ENCODE peak calls at places on chromosomes 6 and 20, in nine cellular contexts. R, G, P, K, C, Z, S, F and E are unnamed samples.
A peak's percentile ranks its signal among the peaks of the same experiment; 100 is the strongest.

GRCh38 chr6:33279971-33280511 is 3.1 kb downstream of the B3GALT4 start:
- ATAC-seq in R (peak; percentile 27), G (no peak), P (peak; percentile 63), K (no peak), C (no peak), Z (peak; percentile 60), S (no peak), F (peak; percentile 88), E (no peak)

GRCh38 chr6:40629463-40629862 is 42.3 kb upstream of the LRFN2 start:
- ATAC-seq in R (no peak), G (no peak), P (no peak), K (no peak), C (no peak), Z (no peak), S (no peak), F (no peak), E (no peak)

GRCh38 chr6:157304840-157305675 is 18.3 kb downstream of the TMEM242 start:
- ATAC-seq in R (peak; percentile 93), G (peak; percentile 68), P (no peak), K (peak; percentile 48), C (no peak), Z (peak; percentile 40), S (peak; percentile 78), F (peak; percentile 27), E (peak; percentile 66)

GRCh38 chr6:27250955-27251671 is 3.6 kb downstream of the PRSS16 start:
- ATAC-seq in R (peak; percentile 67), G (peak; percentile 71), P (peak; percentile 88), K (peak; percentile 84), C (peak; percentile 66), Z (no peak), S (peak; percentile 96), F (no peak), E (peak; percentile 60)

GRCh38 chr20:38258545-38259223 is 1.9 kb downstream of the KIAA1755 start:
- ATAC-seq in R (no peak), G (no peak), P (peak; percentile 3), K (no peak), C (no peak), Z (no peak), S (no peak), F (peak; percentile 15), E (no peak)

GRCh38 chr6:145077382-145077781 is 657.9 kb downstream of the EPM2A start:
- ATAC-seq in R (no peak), G (no peak), P (no peak), K (no peak), C (no peak), Z (no peak), S (no peak), F (no peak), E (no peak)

GRCh38 chr6:131532476-131533108 is 40.4 kb upstream of the ARG1 start:
- ATAC-seq in R (no peak), G (no peak), P (peak; percentile 38), K (no peak), C (peak; percentile 43), Z (no peak), S (no peak), F (peak; percentile 37), E (no peak)

GRCh38 chr6:146111864-146112263 is 83.0 kb downstream of the GRM1 start:
- ATAC-seq in R (no peak), G (no peak), P (peak; percentile 75), K (no peak), C (no peak), Z (no peak), S (no peak), F (no peak), E (no peak)

GRCh38 chr20:39097889-39098288 is 135.7 kb downstream of the DHX35 start:
- ATAC-seq in R (no peak), G (no peak), P (no peak), K (no peak), C (no peak), Z (no peak), S (no peak), F (peak; percentile 27), E (no peak)

GRCh38 chr6:125789167-125789566 is 1.6 kb upstream of the NCOA7 start:
- ATAC-seq in R (no peak), G (no peak), P (no peak), K (no peak), C (no peak), Z (peak; percentile 30), S (no peak), F (no peak), E (peak; percentile 33)

GRCh38 chr6:37285861-37286311 is 27.9 kb upstream of the TMEM217 start:
- ATAC-seq in R (no peak), G (no peak), P (no peak), K (no peak), C (no peak), Z (no peak), S (no peak), F (no peak), E (no peak)

GRCh38 chr6:87401832-87402231 is 5.9 kb upstream of the CFAP206 start:
- ATAC-seq in R (peak; percentile 46), G (no peak), P (no peak), K (no peak), C (no peak), Z (no peak), S (no peak), F (no peak), E (no peak)

GRCh38 chr6:137775192-137775591 is 91.9 kb upstream of the TNFAIP3 start:
- ATAC-seq in R (no peak), G (no peak), P (no peak), K (no peak), C (no peak), Z (no peak), S (no peak), F (no peak), E (no peak)

GRCh38 chr20:32456869-32457421 is 98.8 kb downstream of the ASXL1 start:
- ATAC-seq in R (peak; percentile 41), G (peak; percentile 74), P (peak; percentile 38), K (peak; percentile 50), C (peak; percentile 29), Z (peak; percentile 40), S (peak; percentile 64), F (no peak), E (peak; percentile 63)

GRCh38 chr6:74409447-74409846 is 713.4 kb downstream of the CD109 start:
- ATAC-seq in R (peak; percentile 53), G (peak; percentile 67), P (peak; percentile 84), K (peak; percentile 34), C (no peak), Z (peak; percentile 56), S (no peak), F (peak; percentile 78), E (peak; percentile 83)

GRCh38 chr6:80003841-80004198 is 629 bp upstream of the TTK start:
- ATAC-seq in R (no peak), G (no peak), P (no peak), K (peak; percentile 17), C (peak; percentile 42), Z (no peak), S (peak; percentile 48), F (peak; percentile 46), E (no peak)

GRCh38 chr6:17865243-17865642 is 122.2 kb downstream of the KIF13A start:
- ATAC-seq in R (no peak), G (peak; percentile 33), P (peak; percentile 53), K (no peak), C (no peak), Z (peak; percentile 25), S (no peak), F (no peak), E (no peak)

GRCh38 chr20:50434653-50435396 is 75.4 kb upstream of the PTPN1 start:
- ATAC-seq in R (no peak), G (no peak), P (peak; percentile 5), K (no peak), C (no peak), Z (no peak), S (peak; percentile 40), F (no peak), E (peak; percentile 44)

GRCh38 chr6:25181923-25182322 is 97.3 kb upstream of the CARMIL1 start:
- ATAC-seq in R (peak; percentile 54), G (no peak), P (peak; percentile 70), K (no peak), C (no peak), Z (no peak), S (peak; percentile 52), F (peak; percentile 49), E (no peak)

GRCh38 chr20:62211769-62212288 is 8.2 kb downstream of the HRH3 start:
- ATAC-seq in R (no peak), G (no peak), P (no peak), K (no peak), C (no peak), Z (no peak), S (no peak), F (no peak), E (no peak)
- H3K27me3 ChIP-seq in R (no peaks in the 10 kb centered on the region), G (peaks cover 25% of the 10 kb centered on the region), P (peaks cover 48% of the 10 kb centered on the region), K (peaks cover 3% of the 10 kb centered on the region), C (peaks cover 3% of the 10 kb centered on the region), Z (peaks cover 37% of the 10 kb centered on the region), S (peaks cover 65% of the 10 kb centered on the region), F (peaks cover 44% of the 10 kb centered on the region), E (peaks cover 77% of the 10 kb centered on the region)

GRCh38 chr6:35181313-35181932 is 32.3 kb upstream of the SCUBE3 start:
- ATAC-seq in R (no peak), G (peak; percentile 47), P (peak; percentile 20), K (no peak), C (no peak), Z (peak; percentile 92), S (peak; percentile 69), F (no peak), E (peak; percentile 31)
- TF ChIP-seq CTCF in R (no peak), G (no peak), P (no peak), K (no peak), C (no peak), Z (no peak), S (no peak), F (no peak), E (no peak)

DNA sequence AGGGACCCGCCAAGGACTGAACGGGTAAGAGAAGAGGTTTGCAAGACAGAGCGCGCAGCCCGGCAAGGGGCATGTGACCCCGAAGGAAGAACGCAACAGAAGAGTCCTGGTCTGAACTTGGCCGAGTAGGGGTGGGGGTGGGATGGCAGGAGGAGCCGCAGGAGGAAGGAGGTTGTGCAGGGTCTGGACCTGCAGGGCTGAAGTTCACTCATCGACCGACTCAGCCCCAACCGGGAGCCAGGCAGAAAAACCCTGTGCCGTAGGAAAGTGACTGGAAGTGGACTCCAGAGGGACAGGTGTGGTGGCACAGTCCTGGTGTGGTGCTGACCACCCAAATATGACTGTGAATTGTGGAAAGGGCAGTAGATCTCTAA is 15.2 kb downstream of the ADISSP start:
- ATAC-seq in R (peak; percentile 26), G (peak; percentile 1), P (no peak), K (no peak), C (no peak), Z (no peak), S (no peak), F (no peak), E (no peak)
- H3K4me3 ChIP-seq in R (peak overlapping the region; percentile 49), G (peak overlapping the region; percentile 51), P (no peak overlapping the region), K (no peak overlapping the region), C (peak overlapping the region; percentile 28), Z (peak overlapping the region; percentile 44), S (peak overlapping the region; percentile 48), F (no peak overlapping the region), E (peak overlapping the region; percentile 45)

DNA sequence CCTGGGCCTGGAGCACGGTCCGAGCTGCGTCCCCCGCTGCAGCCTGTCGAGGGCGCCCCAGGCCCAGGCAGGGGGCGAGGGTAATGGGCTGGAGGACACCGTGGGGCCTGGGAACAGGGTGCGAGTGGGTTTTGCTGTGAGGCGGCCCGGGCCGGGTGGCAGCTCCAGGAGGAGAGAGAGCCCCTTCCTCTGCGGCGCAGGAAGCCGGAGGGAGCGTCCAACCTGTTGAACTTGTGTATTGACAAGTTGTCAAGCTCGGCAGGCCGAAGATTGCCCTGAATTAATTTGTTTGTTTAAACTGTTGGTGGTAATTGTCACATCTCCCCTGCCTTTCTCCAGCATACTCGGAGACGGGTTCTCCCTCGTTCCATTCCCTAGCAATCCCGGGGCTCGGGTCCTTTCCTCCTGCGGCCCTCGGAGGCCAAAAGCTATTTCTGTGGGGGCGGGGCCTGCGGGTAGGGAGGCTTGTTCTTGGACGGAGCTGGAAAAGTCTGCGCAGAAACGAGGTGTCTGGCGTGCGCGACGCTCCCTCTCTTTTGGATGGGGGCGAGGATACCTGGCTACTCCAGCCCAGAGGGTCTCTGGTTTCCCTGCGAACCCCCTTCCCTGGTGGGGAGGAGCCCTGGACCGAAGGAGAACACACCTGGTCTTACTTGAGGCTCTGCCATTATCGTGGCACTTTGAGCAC is 9.9 kb downstream of the NR2E1 start:
- ATAC-seq in R (peak; percentile 77), G (no peak), P (peak; percentile 33), K (no peak), C (no peak), Z (no peak), S (peak; percentile 79), F (peak; percentile 93), E (no peak)
- H3K27me3 ChIP-seq in R (peaks cover 5% of the 10 kb centered on the region), G (peaks cover 86% of the 10 kb centered on the region), P (peaks cover 91% of the 10 kb centered on the region), K (peaks cover 9% of the 10 kb centered on the region), C (peaks cover 42% of the 10 kb centered on the region), Z (peaks cover 81% of the 10 kb centered on the region), S (peaks cover 85% of the 10 kb centered on the region), F (peaks cover 3% of the 10 kb centered on the region), E (peaks cover 99% of the 10 kb centered on the region)